ENCODE peak calls at places on chromosomes 12 and 14, in ten cellular contexts. One of them, this sample, is unnamed.

GRCh38 chr12:88291498-88292131 is 149.5 kb downstream of the TMTC3 start:
- DNase-seq in AG04450: no peak
- DNase-seq in mesothelial cell of epicardium: no peak
- DNase-seq in tibial artery: no peak
- DNase-seq in CD8-positive, alpha-beta T cell: no peak
- DNase-seq in body of pancreas: no peak
- DNase-seq in heart left ventricle: no peak
- DNase-seq in fibroblast of mammary gland: no peak
- DNase-seq in foreskin fibroblast: peak; percentile 35
- DNase-seq in upper lobe of right lung: no peak
- DNase-seq in this sample: no peak

GRCh38 chr12:132179431-132180362 is 35.4 kb downstream of the NOC4L start:
- DNase-seq in tibial artery: no peak
- DNase-seq in CD8-positive, alpha-beta T cell: no peak
- DNase-seq in mesothelial cell of epicardium: no peak
- DNase-seq in heart left ventricle: peak; percentile 50
- DNase-seq in foreskin fibroblast: no peak
- DNase-seq in fibroblast of mammary gland: no peak
- DNase-seq in AG04450: no peak
- DNase-seq in body of pancreas: no peak
- DNase-seq in upper lobe of right lung: no peak
- DNase-seq in this sample: no peak

GRCh38 chr12:46217686-46218508 is 50.9 kb downstream of the SLC38A1 start:
- DNase-seq in AG04450: no peak
- DNase-seq in tibial artery: no peak
- DNase-seq in fibroblast of mammary gland: no peak
- DNase-seq in CD8-positive, alpha-beta T cell: peak; percentile 66
- DNase-seq in upper lobe of right lung: no peak
- DNase-seq in body of pancreas: no peak
- DNase-seq in foreskin fibroblast: no peak
- DNase-seq in heart left ventricle: no peak
- DNase-seq in mesothelial cell of epicardium: no peak
- DNase-seq in this sample: no peak

GRCh38 chr12:131764738-131765137 is 53.8 kb downstream of the SFSWAP start:
- DNase-seq in upper lobe of right lung: no peak
- DNase-seq in tibial artery: no peak
- DNase-seq in body of pancreas: no peak
- DNase-seq in fibroblast of mammary gland: no peak
- DNase-seq in AG04450: no peak
- DNase-seq in foreskin fibroblast: no peak
- DNase-seq in mesothelial cell of epicardium: no peak
- DNase-seq in CD8-positive, alpha-beta T cell: no peak
- DNase-seq in heart left ventricle: no peak
- DNase-seq in this sample: no peak

GRCh38 chr12:121872546-121873223 is 14.0 kb upstream of the HPD start:
- DNase-seq in heart left ventricle: no peak
- DNase-seq in CD8-positive, alpha-beta T cell: no peak
- DNase-seq in foreskin fibroblast: peak; percentile 99
- DNase-seq in fibroblast of mammary gland: peak; percentile 99
- DNase-seq in tibial artery: no peak
- DNase-seq in upper lobe of right lung: no peak
- DNase-seq in mesothelial cell of epicardium: peak; percentile 41
- DNase-seq in AG04450: peak; percentile 98
- DNase-seq in body of pancreas: peak; percentile 33
- DNase-seq in this sample: peak; percentile 96

GRCh38 chr12:40105515-40106201 is at the start of gene SLC2A13:
- DNase-seq in body of pancreas: peak; percentile 89
- DNase-seq in foreskin fibroblast: peak; percentile 91
- DNase-seq in tibial artery: peak; percentile 85
- DNase-seq in upper lobe of right lung: peak; percentile 89
- DNase-seq in CD8-positive, alpha-beta T cell: peak; percentile 72
- DNase-seq in mesothelial cell of epicardium: peak; percentile 40
- DNase-seq in heart left ventricle: peak; percentile 90
- DNase-seq in AG04450: peak; percentile 18
- DNase-seq in fibroblast of mammary gland: peak; percentile 53
- DNase-seq in this sample: peak; percentile 14

GRCh38 chr12:105897311-105897725 is 241.4 kb downstream of the NUAK1 start:
- DNase-seq in body of pancreas: no peak
- DNase-seq in foreskin fibroblast: no peak
- DNase-seq in upper lobe of right lung: no peak
- DNase-seq in tibial artery: no peak
- DNase-seq in fibroblast of mammary gland: no peak
- DNase-seq in heart left ventricle: no peak
- DNase-seq in mesothelial cell of epicardium: no peak
- DNase-seq in CD8-positive, alpha-beta T cell: no peak
- DNase-seq in AG04450: no peak
- DNase-seq in this sample: no peak

GRCh38 chr12:27667540-27667939 is 28.7 kb upstream of the REP15 start:
- DNase-seq in AG04450: no peak
- DNase-seq in foreskin fibroblast: peak; percentile 77
- DNase-seq in body of pancreas: no peak
- DNase-seq in fibroblast of mammary gland: peak; percentile 97
- DNase-seq in CD8-positive, alpha-beta T cell: no peak
- DNase-seq in heart left ventricle: no peak
- DNase-seq in upper lobe of right lung: no peak
- DNase-seq in mesothelial cell of epicardium: no peak
- DNase-seq in tibial artery: peak; percentile 87
- DNase-seq in this sample: peak; percentile 45

GRCh38 chr12:17976202-17976601 is 113.8 kb downstream of the RERGL start:
- DNase-seq in body of pancreas: no peak
- DNase-seq in tibial artery: no peak
- DNase-seq in upper lobe of right lung: no peak
- DNase-seq in mesothelial cell of epicardium: no peak
- DNase-seq in heart left ventricle: no peak
- DNase-seq in foreskin fibroblast: no peak
- DNase-seq in CD8-positive, alpha-beta T cell: no peak
- DNase-seq in AG04450: no peak
- DNase-seq in fibroblast of mammary gland: no peak
- DNase-seq in this sample: no peak

GRCh38 chr12:53200458-53201169 is 6.4 kb downstream of the ITGB7 start:
- DNase-seq in upper lobe of right lung: no peak
- DNase-seq in AG04450: no peak
- DNase-seq in foreskin fibroblast: peak; percentile 48
- DNase-seq in mesothelial cell of epicardium: no peak
- DNase-seq in tibial artery: no peak
- DNase-seq in heart left ventricle: no peak
- DNase-seq in fibroblast of mammary gland: no peak
- DNase-seq in body of pancreas: no peak
- DNase-seq in CD8-positive, alpha-beta T cell: no peak
- DNase-seq in this sample: no peak

GRCh38 chr12:120835304-120835612 is 68.9 kb downstream of the SPPL3 start:
- DNase-seq in tibial artery: no peak
- DNase-seq in upper lobe of right lung: no peak
- DNase-seq in AG04450: no peak
- DNase-seq in CD8-positive, alpha-beta T cell: no peak
- DNase-seq in body of pancreas: no peak
- DNase-seq in fibroblast of mammary gland: peak; percentile 32
- DNase-seq in heart left ventricle: no peak
- DNase-seq in mesothelial cell of epicardium: no peak
- DNase-seq in foreskin fibroblast: no peak
- DNase-seq in this sample: no peak

GRCh38 chr12:75115748-75116147 is 93.9 kb downstream of the KCNC2 start:
- DNase-seq in CD8-positive, alpha-beta T cell: no peak
- DNase-seq in foreskin fibroblast: no peak
- DNase-seq in mesothelial cell of epicardium: no peak
- DNase-seq in body of pancreas: no peak
- DNase-seq in tibial artery: no peak
- DNase-seq in fibroblast of mammary gland: no peak
- DNase-seq in heart left ventricle: no peak
- DNase-seq in AG04450: no peak
- DNase-seq in upper lobe of right lung: no peak
- DNase-seq in this sample: no peak

DNA sequence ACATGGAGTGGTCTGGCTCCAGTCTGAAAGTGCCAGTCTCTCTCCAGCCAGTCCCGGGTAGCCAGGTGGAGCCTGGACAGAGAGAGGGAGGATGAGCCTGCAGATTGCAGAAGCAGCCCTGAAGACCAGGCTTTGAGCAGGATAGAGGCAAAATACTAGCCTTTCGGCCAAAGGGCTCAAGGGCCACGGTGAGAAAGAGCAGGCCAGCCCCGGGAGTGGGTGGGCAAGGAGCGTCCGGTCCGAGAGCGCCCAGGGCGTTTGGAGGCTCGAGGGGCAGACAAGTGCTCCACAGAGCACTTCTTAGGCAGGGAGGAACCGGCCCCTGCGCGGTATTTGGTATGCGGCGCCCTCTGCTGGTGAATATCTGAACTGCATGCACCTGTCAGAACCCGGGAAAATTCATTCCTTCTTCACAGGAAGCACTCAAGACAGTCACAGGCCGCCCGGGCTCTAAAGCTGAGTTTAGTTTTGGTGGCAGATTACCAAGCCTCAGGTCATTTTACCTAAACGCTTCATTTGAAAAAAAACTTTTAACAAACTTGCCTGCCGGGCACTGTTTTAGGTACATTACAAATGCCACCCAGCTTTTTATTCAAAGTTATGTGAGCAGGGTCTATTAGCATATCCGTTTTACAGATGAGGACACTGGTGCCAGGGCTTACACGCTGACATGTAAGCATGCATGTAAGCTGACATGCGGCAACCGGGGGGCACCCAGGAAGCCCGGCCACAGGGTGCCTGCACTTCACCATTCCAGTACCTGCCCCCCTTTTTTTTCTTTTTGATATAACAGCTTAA is 21.0 kb upstream of the PSMC1 start:
- DNase-seq in upper lobe of right lung: peak; percentile 80
- DNase-seq in fibroblast of mammary gland: peak; percentile 55
- DNase-seq in heart left ventricle: peak; percentile 82
- DNase-seq in tibial artery: peak; percentile 67
- DNase-seq in AG04450: peak; percentile 3
- DNase-seq in foreskin fibroblast: peak; percentile 68
- DNase-seq in body of pancreas: peak; percentile 65
- DNase-seq in CD8-positive, alpha-beta T cell: peak; percentile 43
- DNase-seq in mesothelial cell of epicardium: peak; percentile 56
- DNase-seq in this sample: peak; percentile 3
- TF ChIP-seq CTCF in upper lobe of right lung: peak; percentile 97
- TF ChIP-seq CTCF in fibroblast of mammary gland: peak; percentile 80
- TF ChIP-seq CTCF in heart left ventricle: peak; percentile 91
- TF ChIP-seq CTCF in tibial artery: peak; percentile 84
- TF ChIP-seq CTCF in AG04450: peak; percentile 81
- TF ChIP-seq CTCF in foreskin fibroblast: peak; percentile 75
- TF ChIP-seq CTCF in body of pancreas: peak; percentile 79
- TF ChIP-seq CTCF in CD8-positive, alpha-beta T cell: peak; percentile 85
- TF ChIP-seq CTCF in mesothelial cell of epicardium: peak; percentile 100
- TF ChIP-seq CTCF in this sample: peak; percentile 100

DNA sequence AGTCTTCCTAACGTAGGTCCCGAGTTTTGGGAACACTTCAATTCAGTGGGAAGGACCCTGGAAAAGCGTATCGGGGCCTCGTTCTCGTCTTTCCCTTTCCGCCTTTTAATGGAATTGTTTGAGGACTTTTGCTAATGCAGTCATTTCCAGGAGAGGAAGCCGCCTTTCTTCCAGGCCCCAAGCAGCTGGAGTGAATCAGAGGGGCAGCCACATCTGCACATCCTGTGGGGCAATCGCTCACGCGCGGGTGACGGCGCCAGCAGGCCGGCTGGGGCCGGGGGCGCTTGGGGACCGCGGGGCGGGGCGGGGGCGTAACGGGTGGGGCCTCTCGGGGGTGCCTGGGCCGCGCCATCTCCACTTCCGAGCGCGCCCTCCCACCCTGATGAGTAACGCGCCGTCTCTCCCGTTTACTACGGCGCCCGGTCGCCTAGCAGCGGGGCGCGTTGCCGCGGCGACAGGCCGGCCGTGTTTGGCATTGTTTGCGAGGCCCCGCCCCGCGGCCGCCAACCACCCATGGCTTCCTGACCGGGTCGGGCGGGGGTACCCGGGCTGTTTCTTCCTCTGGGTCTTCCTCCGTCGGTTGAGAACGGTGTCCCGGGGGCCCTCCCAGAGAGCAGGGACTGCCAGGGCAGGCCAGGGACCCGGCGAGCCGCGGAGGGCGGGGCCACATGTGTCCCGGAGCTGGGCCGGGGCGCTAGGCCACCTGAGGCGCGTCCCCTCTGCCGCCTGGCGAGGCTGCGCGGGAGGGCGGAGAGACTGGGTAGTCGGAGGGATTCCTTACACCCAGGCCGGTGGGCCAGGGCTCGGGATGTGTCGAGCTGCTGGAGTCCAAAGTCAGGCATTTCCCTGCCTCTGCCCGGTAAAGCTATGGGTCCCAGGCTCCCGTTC is 2.3 kb downstream of the GSG1 start:
- DNase-seq in foreskin fibroblast: peak; percentile 99
- DNase-seq in fibroblast of mammary gland: peak; percentile 96
- DNase-seq in heart left ventricle: peak; percentile 95
- DNase-seq in upper lobe of right lung: peak; percentile 96
- DNase-seq in CD8-positive, alpha-beta T cell: peak; percentile 94
- DNase-seq in mesothelial cell of epicardium: peak; percentile 80
- DNase-seq in body of pancreas: peak; percentile 90
- DNase-seq in tibial artery: peak; percentile 95
- DNase-seq in AG04450: peak; percentile 82
- DNase-seq in this sample: peak; percentile 93
- TF ChIP-seq CTCF in foreskin fibroblast: no peak
- TF ChIP-seq CTCF in fibroblast of mammary gland: no peak
- TF ChIP-seq CTCF in heart left ventricle: no peak
- TF ChIP-seq CTCF in upper lobe of right lung: no peak
- TF ChIP-seq CTCF in CD8-positive, alpha-beta T cell: no peak
- TF ChIP-seq CTCF in mesothelial cell of epicardium: no peak
- TF ChIP-seq CTCF in body of pancreas: no peak
- TF ChIP-seq CTCF in tibial artery: no peak
- TF ChIP-seq CTCF in AG04450: no peak
- TF ChIP-seq CTCF in this sample: peak; percentile 8

DNA sequence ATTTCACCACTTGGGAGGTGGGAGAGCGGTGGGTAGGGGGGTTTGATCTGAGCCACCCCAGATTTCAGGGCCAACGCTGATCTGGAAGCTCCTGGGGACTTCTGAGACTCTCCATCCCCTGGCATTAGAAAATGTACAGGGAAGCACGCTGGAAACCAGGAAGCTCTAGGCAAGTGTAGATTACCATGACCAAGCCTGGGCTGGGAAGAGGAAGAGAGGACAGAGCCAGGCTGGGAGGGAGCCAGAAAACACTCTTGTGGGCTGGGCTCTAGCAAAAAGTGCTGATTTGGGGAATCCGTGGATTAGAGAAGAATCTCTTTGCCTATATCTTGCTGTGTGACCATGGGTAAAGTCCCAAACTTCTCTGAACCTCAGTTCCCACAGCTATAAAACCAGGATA is 236.7 kb downstream of the BCL11B start:
- DNase-seq in AG04450: no peak
- DNase-seq in body of pancreas: peak; percentile 38
- DNase-seq in mesothelial cell of epicardium: no peak
- DNase-seq in fibroblast of mammary gland: peak; percentile 49
- DNase-seq in foreskin fibroblast: peak; percentile 2
- DNase-seq in heart left ventricle: no peak
- DNase-seq in CD8-positive, alpha-beta T cell: no peak
- DNase-seq in tibial artery: peak; percentile 72
- DNase-seq in upper lobe of right lung: no peak
- DNase-seq in this sample: peak; percentile 1
- TF ChIP-seq CTCF in AG04450: no peak
- TF ChIP-seq CTCF in body of pancreas: no peak
- TF ChIP-seq CTCF in mesothelial cell of epicardium: no peak
- TF ChIP-seq CTCF in fibroblast of mammary gland: no peak
- TF ChIP-seq CTCF in foreskin fibroblast: no peak
- TF ChIP-seq CTCF in heart left ventricle: no peak
- TF ChIP-seq CTCF in CD8-positive, alpha-beta T cell: no peak
- TF ChIP-seq CTCF in tibial artery: no peak
- TF ChIP-seq CTCF in upper lobe of right lung: no peak
- TF ChIP-seq CTCF in this sample: no peak

DNA sequence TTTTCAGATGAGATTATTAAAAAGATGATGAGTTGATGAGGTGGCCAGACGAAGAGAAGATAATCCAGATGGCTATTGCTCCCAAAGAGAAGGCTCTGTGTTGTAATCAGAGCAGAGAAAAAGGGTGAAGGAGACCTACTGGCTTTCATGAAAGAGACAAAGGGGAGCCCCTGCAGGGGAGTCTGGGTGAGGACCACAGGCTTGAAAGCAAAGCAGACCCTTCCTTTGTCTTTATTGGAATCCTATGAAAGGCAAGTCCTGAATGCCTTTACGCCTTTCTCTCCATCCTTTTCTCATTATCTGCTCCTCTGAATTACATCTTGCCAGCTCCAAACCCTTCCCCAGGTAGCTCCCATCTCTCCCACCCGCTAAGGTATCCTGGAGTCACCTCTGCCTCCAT is 146.1 kb downstream of the SLC38A6 start:
- DNase-seq in mesothelial cell of epicardium: no peak
- DNase-seq in upper lobe of right lung: no peak
- DNase-seq in heart left ventricle: no peak
- DNase-seq in AG04450: no peak
- DNase-seq in CD8-positive, alpha-beta T cell: no peak
- DNase-seq in body of pancreas: no peak
- DNase-seq in fibroblast of mammary gland: no peak
- DNase-seq in tibial artery: no peak
- DNase-seq in foreskin fibroblast: no peak
- DNase-seq in this sample: no peak
- TF ChIP-seq CTCF in mesothelial cell of epicardium: no peak
- TF ChIP-seq CTCF in upper lobe of right lung: no peak
- TF ChIP-seq CTCF in heart left ventricle: no peak
- TF ChIP-seq CTCF in AG04450: no peak
- TF ChIP-seq CTCF in CD8-positive, alpha-beta T cell: no peak
- TF ChIP-seq CTCF in body of pancreas: no peak
- TF ChIP-seq CTCF in fibroblast of mammary gland: no peak
- TF ChIP-seq CTCF in tibial artery: no peak
- TF ChIP-seq CTCF in foreskin fibroblast: no peak
- TF ChIP-seq CTCF in this sample: no peak